ENCODE peak calls at places on chromosome 21, in five cellular contexts. O is fibroblast of lung; C is neural crest cell; B is CD8-positive, alpha-beta T cell; F is epithelial cell of proximal tubule. K is an unnamed sample.

GRCh38 chr21:35048706-35049617 is at the start of gene RUNX1:
- DNase-seq in O (peak), C (no peak), B (peak), F (no peak), K (peak)

GRCh38 chr21:31665397-31665796 is 5.9 kb downstream of the SOD1 start:
- DNase-seq in O (peak), C (no peak), B (no peak), F (no peak), K (no peak)

GRCh38 chr21:41610042-41610839 is 102.3 kb upstream of the TMPRSS2 start:
- DNase-seq in O (peak), C (peak), B (no peak), F (no peak), K (peak)

GRCh38 chr21:35232545-35233176 is 183.6 kb upstream of the RUNX1 start:
- DNase-seq in O (peak), C (no peak), B (no peak), F (peak), K (no peak)

GRCh38 chr21:25691931-25692330 is 42.8 kb downstream of the ATP5PF start:
- DNase-seq in O (no peak), C (no peak), B (no peak), F (peak), K (no peak)

GRCh38 chr21:15171546-15171945 is 106.7 kb upstream of the NRIP1 start:
- DNase-seq in O (no peak), C (no peak), B (no peak), F (no peak), K (no peak)

GRCh38 chr21:21384977-21385376 is 386.8 kb downstream of the NCAM2 start:
- DNase-seq in O (no peak), C (no peak), B (no peak), F (no peak), K (no peak)

GRCh38 chr21:41806773-41807172 is 39.9 kb upstream of the RIPK4 start:
- DNase-seq in O (no peak), C (no peak), B (no peak), F (no peak), K (no peak)

GRCh38 chr21:31714741-31715365 is 17.1 kb downstream of the SCAF4 start:
- DNase-seq in O (no peak), C (no peak), B (no peak), F (no peak), K (no peak)

GRCh38 chr21:25639167-25639921 is at the start of gene JAM2:
- DNase-seq in O (peak), C (peak), B (no peak), F (no peak), K (peak)

GRCh38 chr21:32367158-32367557 is 25.7 kb downstream of the URB1 start:
- DNase-seq in O (no peak), C (no peak), B (no peak), F (no peak), K (no peak)

GRCh38 chr21:26934383-26934782 is 32.5 kb downstream of the ADAMTS5 start:
- DNase-seq in O (no peak), C (no peak), B (no peak), F (no peak), K (no peak)

GRCh38 chr21:17343055-17343454 is 169.8 kb upstream of the CXADR start:
- DNase-seq in O (peak), C (peak), B (no peak), F (no peak), K (no peak)

GRCh38 chr21:45153358-45154318 is 79.3 kb downstream of the ADARB1 start:
- DNase-seq in O (peak), C (no peak), B (no peak), F (no peak), K (peak)

GRCh38 chr21:33491373-33492102 is at the start of gene DNAJC28:
- DNase-seq in O (peak), C (peak), B (peak), F (no peak), K (peak)

GRCh38 chr21:45026066-45026745 is 48.2 kb upstream of the ADARB1 start:
- DNase-seq in O (no peak), C (no peak), B (no peak), F (no peak), K (no peak)

GRCh38 chr21:33948096-33948950 is 32.7 kb upstream of the ATP5PO start:
- DNase-seq in O (peak), C (peak), B (peak), F (no peak), K (no peak)

GRCh38 chr21:42678118-42678430 is 24.7 kb downstream of the PDE9A start:
- DNase-seq in O (no peak), C (no peak), B (no peak), F (no peak), K (no peak)

GRCh38 chr21:42841156-42841915 is 38.0 kb downstream of the WDR4 start:
- DNase-seq in O (no peak), C (no peak), B (no peak), F (no peak), K (no peak)

GRCh38 chr21:28099296-28099695 is 893.4 kb downstream of the LTN1 start:
- DNase-seq in O (peak), C (no peak), B (no peak), F (no peak), K (peak)

GRCh38 chr21:32137266-32137665 is 141.6 kb downstream of the MIS18A start:
- DNase-seq in O (no peak), C (no peak), B (no peak), F (no peak), K (no peak)

GRCh38 chr21:38807481-38807880 is 1.8 kb downstream of the ETS2 start:
- DNase-seq in O (no peak), C (no peak), B (no peak), F (no peak), K (no peak)

GRCh38 chr21:35467536-35467935 is 418.4 kb upstream of the RUNX1 start:
- DNase-seq in O (peak), C (no peak), B (no peak), F (no peak), K (peak)

GRCh38 chr21:32322676-32323075 is 24.0 kb downstream of the MRAP start:
- DNase-seq in O (no peak), C (no peak), B (no peak), F (no peak), K (no peak)

GRCh38 chr21:35316456-35316855 is 267.4 kb upstream of the RUNX1 start:
- DNase-seq in O (no peak), C (no peak), B (no peak), F (no peak), K (no peak)

GRCh38 chr21:37266515-37267221 is 466 bp downstream of the VPS26C start:
- DNase-seq in O (peak), C (peak), B (no peak), F (no peak), K (no peak)

GRCh38 chr21:25955646-25956045 is 214.9 kb downstream of the APP start:
- DNase-seq in O (no peak), C (no peak), B (no peak), F (no peak), K (no peak)

GRCh38 chr21:24046816-24047443 is 1560.4 kb downstream of the MRPL39 start:
- DNase-seq in O (no peak), C (no peak), B (no peak), F (no peak), K (no peak)

GRCh38 chr21:36156339-36156814 is 247 bp upstream of the DOP1B start:
- DNase-seq in O (peak), C (peak), B (peak), F (peak), K (peak)

GRCh38 chr21:35909456-35910178 is 150.7 kb downstream of the SETD4 start:
- DNase-seq in O (peak), C (no peak), B (no peak), F (no peak), K (peak)

GRCh38 chr21:41953249-41953830 is 478 bp downstream of the C2CD2 start:
- DNase-seq in O (no peak), C (no peak), B (no peak), F (no peak), K (no peak)

GRCh38 chr21:15005391-15005790 is 59.4 kb downstream of the NRIP1 start:
- DNase-seq in O (no peak), C (peak), B (no peak), F (no peak), K (no peak)

GRCh38 chr21:15638856-15639549 is 90.8 kb upstream of the USP25 start:
- DNase-seq in O (peak), C (no peak), B (no peak), F (no peak), K (no peak)

GRCh38 chr21:36883532-36884486 is 82.7 kb downstream of the HLCS start:
- DNase-seq in O (peak), C (no peak), B (no peak), F (no peak), K (no peak)

GRCh38 chr21:45630066-45630694 is 13.3 kb upstream of the PCBP3 start:
- DNase-seq in O (no peak), C (no peak), B (no peak), F (no peak), K (no peak)

GRCh38 chr21:14687277-14687642 is 141.1 kb upstream of the SAMSN1 start:
- DNase-seq in O (peak), C (no peak), B (no peak), F (no peak), K (no peak)

K was measured in AG08395.